ENCODE peak calls at places on chromosomes 6 and 20, in nine cellular contexts. M is omental fat pad; Q is HCEC 1CT; J is A549; G is germinal center; N is KBM-7; Y is fibroblast of mammary gland; V is HS-27A; T is activated T-helper 1 cell treated with anti-CD3 and anti-CD28 coated beads, Interleukin-2, amount 50 U/mL, for 16 hours. E is an unnamed sample.

GRCh38 chr6:118890997-118891790 is 2.8 kb upstream of the ASF1A start:
- DNase-seq in M (no peak), Q (no peak), J (no peak), G (peak), N (no peak), Y (no peak), V (no peak), T (no peak), E (no peak)

GRCh38 chr6:26103141-26103769 is 16.0 kb downstream of the HFE start:
- DNase-seq in M (no peak), Q (peak), J (peak), G (no peak), N (no peak), Y (peak), V (no peak), T (no peak), E (no peak)

GRCh38 chr6:137647762-137648412 is 153.7 kb upstream of the OLIG3 start:
- DNase-seq in M (no peak), Q (peak), J (no peak), G (no peak), N (no peak), Y (peak), V (no peak), T (no peak), E (no peak)

GRCh38 chr6:109513571-109514071 is 30.6 kb upstream of the ZBTB24 start:
- DNase-seq in M (no peak), Q (peak), J (no peak), G (no peak), N (no peak), Y (peak), V (no peak), T (no peak), E (no peak)

GRCh38 chr20:33343521-33343920 is 57.8 kb downstream of the CDK5RAP1 start:
- DNase-seq in M (no peak), Q (no peak), J (no peak), G (no peak), N (no peak), Y (no peak), V (no peak), T (no peak), E (no peak)

GRCh38 chr20:49682798-49683197 is 30.9 kb downstream of the B4GALT5 start:
- DNase-seq in M (no peak), Q (no peak), J (no peak), G (no peak), N (no peak), Y (no peak), V (no peak), T (no peak), E (no peak)

GRCh38 chr6:41599836-41600445 is 38.3 kb upstream of the MDFI start:
- DNase-seq in M (no peak), Q (no peak), J (no peak), G (no peak), N (no peak), Y (no peak), V (no peak), T (no peak), E (no peak)

GRCh38 chr6:160297310-160297709 is 38.7 kb upstream of the SLC22A2 start:
- DNase-seq in M (no peak), Q (no peak), J (no peak), G (no peak), N (no peak), Y (no peak), V (no peak), T (no peak), E (no peak)

GRCh38 chr6:89310929-89311328 is 4.2 kb downstream of the GABRR2 start:
- DNase-seq in M (no peak), Q (peak), J (no peak), G (no peak), N (no peak), Y (peak), V (no peak), T (no peak), E (no peak)

GRCh38 chr6:3259491-3259958 is 778 bp downstream of the PSMG4 start:
- DNase-seq in M (no peak), Q (peak), J (peak), G (peak), N (peak), Y (no peak), V (no peak), T (no peak), E (no peak)

GRCh38 chr20:23242104-23242503 is 108.5 kb upstream of the NXT1 start:
- DNase-seq in M (no peak), Q (no peak), J (no peak), G (no peak), N (no peak), Y (no peak), V (no peak), T (no peak), E (no peak)

GRCh38 chr6:133817460-133818047 is 71.4 kb upstream of the TCF21 start:
- DNase-seq in M (no peak), Q (no peak), J (no peak), G (peak), N (peak), Y (no peak), V (no peak), T (peak), E (no peak)

GRCh38 chr6:17877196-17877889 is 110.1 kb downstream of the KIF13A start:
- DNase-seq in M (no peak), Q (peak), J (peak), G (no peak), N (no peak), Y (peak), V (peak), T (no peak), E (no peak)

GRCh38 chr6:84768442-84769174 is 4.2 kb upstream of the TBX18 start:
- DNase-seq in M (no peak), Q (no peak), J (peak), G (no peak), N (peak), Y (no peak), V (no peak), T (no peak), E (no peak)

GRCh38 chr20:50663095-50663821 is 28.1 kb downstream of the RIPOR3 start:
- DNase-seq in M (no peak), Q (no peak), J (no peak), G (no peak), N (no peak), Y (no peak), V (no peak), T (no peak), E (no peak)